ENCODE peak calls at places on chromosome 11, in four cellular contexts. U is fibroblast of lung, G is AG04450, F is psoas muscle. Z is an unnamed sample.

GRCh38 chr11:63999349-64000025 is 13.2 kb downstream of the OTUB1 start:
- DNase-seq in U (peak), G (no peak), F (peak), Z (no peak)

GRCh38 chr11:63609536-63609935 is 4.7 kb downstream of the PLAAT3 start:
- DNase-seq in U (no peak), G (no peak), F (no peak), Z (no peak)

GRCh38 chr11:37504925-37505324 is 906.9 kb upstream of the RAG2 start:
- DNase-seq in U (peak), G (peak), F (no peak), Z (peak)

GRCh38 chr11:18366286-18366685 is 28.1 kb upstream of the LDHA start:
- DNase-seq in U (no peak), G (no peak), F (no peak), Z (no peak)

GRCh38 chr11:37984991-37985390 is 1387.0 kb upstream of the RAG2 start:
- DNase-seq in U (no peak), G (no peak), F (no peak), Z (no peak)

GRCh38 chr11:44014968-44015623 is 32.7 kb upstream of the ACCSL start:
- DNase-seq in U (no peak), G (no peak), F (no peak), Z (no peak)

GRCh38 chr11:113256431-113257227 is 57.8 kb upstream of the TTC12 start:
- DNase-seq in U (no peak), G (no peak), F (no peak), Z (no peak)

GRCh38 chr11:64742940-64743590 is 877 bp downstream of the RASGRP2 start:
- DNase-seq in U (no peak), G (no peak), F (peak), Z (no peak)

GRCh38 chr11:1874406-1875092 is 17.1 kb downstream of the PRR33 start:
- DNase-seq in U (no peak), G (no peak), F (peak), Z (no peak)

GRCh38 chr11:86372586-86372985 is 2.1 kb upstream of the CCDC81 start:
- DNase-seq in U (no peak), G (no peak), F (no peak), Z (no peak)

GRCh38 chr11:1970956-1971355 is 23.8 kb downstream of the MRPL23 start:
- DNase-seq in U (no peak), G (no peak), F (peak), Z (no peak)

GRCh38 chr11:113204280-113204679 is 110.1 kb upstream of the TTC12 start:
- DNase-seq in U (no peak), G (no peak), F (no peak), Z (no peak)

GRCh38 chr11:133520707-133521106 is 11.6 kb downstream of the OPCML start:
- DNase-seq in U (no peak), G (no peak), F (no peak), Z (no peak)

GRCh38 chr11:44275241-44275640 is 34.7 kb downstream of the ALX4 start:
- DNase-seq in U (no peak), G (no peak), F (no peak), Z (no peak)

GRCh38 chr11:29119691-29120328 is 897.0 kb downstream of the KCNA4 start:
- DNase-seq in U (peak), G (peak), F (no peak), Z (peak)

DNA sequence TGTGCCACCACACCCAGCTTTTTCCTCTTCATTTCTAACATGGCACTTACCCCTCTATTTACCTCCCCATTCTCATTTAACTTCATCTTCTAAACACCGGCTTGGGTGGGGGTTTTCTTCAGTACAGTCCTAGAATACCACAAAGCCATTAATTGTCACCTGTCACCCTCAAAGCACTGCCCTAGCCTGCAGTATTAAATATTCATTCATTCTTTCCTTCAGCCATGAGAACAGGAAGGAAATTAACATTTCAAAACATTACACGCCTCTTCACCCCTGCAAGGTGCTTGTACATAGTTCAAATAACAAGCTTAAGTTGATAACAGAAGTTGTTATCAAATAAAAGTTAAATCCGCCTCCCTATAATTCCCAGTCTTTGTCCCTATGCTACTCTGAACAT is 10.7 kb upstream of the VPS37C start:
- DNase-seq in U (no peak), G (no peak), F (no peak), Z (no peak)
- TF ChIP-seq CTCF in U (no peak), G (no peak), F (no peak), Z (no peak)

DNA sequence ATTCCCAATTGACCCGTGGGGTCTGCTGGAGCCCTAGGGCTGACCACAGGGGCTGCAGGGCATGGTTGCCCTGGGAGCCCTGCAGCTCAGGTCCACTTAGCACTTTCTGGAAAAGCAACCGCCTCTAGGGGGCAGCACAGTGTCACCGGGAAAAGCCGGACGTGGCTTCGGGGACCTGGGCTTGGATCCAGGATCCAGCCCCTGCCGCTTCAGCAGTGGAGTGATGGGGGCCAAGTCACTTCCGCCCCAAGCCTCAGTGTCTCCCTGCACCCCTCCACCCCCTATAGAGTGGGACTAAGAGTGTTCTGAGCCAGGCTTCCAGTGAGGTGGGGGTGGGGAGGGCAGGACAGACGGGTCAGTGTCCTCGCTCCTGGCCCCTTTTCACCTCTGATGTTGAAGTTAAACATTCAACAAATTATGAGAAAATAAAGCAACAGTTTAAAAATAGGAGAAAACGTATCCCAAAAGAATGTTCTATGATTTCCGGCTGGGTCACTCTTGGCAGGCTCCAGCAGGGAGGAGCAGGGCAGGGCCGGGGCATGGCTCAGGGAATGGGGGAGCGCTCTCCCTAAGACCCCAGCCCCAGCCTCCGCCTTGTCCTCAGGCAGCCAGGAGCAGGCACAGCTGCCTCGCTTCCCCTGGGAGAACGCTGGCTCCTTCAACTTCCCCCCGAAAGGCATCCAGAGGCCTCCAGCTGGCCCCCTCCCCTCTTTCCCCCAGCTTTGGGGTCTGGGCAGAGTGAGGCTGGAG is 96.5 kb upstream of the FGF3 start:
- DNase-seq in U (peak), G (no peak), F (peak), Z (peak)
- H3K4me3 ChIP-seq in U (no peak), G (peak), F (peak), Z (no peak)

DNA sequence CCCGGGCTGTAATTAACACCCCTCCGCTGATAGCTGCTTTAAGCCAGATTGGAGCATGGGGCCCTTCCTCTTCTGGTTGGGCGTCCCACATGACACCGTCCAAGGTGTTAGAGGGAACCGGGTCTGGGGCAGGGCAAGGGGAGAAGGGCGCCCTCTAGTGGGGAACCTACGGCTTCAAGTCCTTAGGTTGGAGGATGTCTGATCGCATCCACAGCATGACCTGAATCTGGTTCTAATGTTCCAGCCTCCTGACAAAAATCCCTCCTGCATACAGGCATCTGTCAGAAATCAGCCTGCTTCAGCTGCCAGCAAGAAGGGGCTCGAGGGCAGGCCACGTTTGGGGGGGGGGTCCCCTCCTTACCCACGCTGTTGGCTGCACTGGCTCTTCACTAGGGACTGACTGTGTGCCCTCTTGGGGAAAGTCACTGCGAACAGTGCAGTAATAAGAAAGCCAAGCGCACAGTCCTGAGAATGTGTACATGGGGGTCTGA is 94.2 kb upstream of the TBCEL start:
- DNase-seq in U (peak), G (no peak), F (no peak), Z (peak)
- TF ChIP-seq CTCF in U (peak), G (peak), F (peak), Z (peak)

GRCh38 chr11:73177380-73178091 is 35.4 kb upstream of the FCHSD2 start:
- DNase-seq in U (no peak), G (no peak), F (peak), Z (no peak)

GRCh38 chr11:73178681-73179080 is 36.6 kb upstream of the FCHSD2 start:
- DNase-seq in U (no peak), G (no peak), F (peak), Z (no peak)

GRCh38 chr11:73176145-73176891 is 34.2 kb upstream of the FCHSD2 start:
- DNase-seq in U (no peak), G (no peak), F (peak), Z (no peak)

GRCh38 chr11:73176892-73177155 is 34.7 kb upstream of the FCHSD2 start:
- DNase-seq in U (no peak), G (no peak), F (no peak), Z (no peak)

DNA sequence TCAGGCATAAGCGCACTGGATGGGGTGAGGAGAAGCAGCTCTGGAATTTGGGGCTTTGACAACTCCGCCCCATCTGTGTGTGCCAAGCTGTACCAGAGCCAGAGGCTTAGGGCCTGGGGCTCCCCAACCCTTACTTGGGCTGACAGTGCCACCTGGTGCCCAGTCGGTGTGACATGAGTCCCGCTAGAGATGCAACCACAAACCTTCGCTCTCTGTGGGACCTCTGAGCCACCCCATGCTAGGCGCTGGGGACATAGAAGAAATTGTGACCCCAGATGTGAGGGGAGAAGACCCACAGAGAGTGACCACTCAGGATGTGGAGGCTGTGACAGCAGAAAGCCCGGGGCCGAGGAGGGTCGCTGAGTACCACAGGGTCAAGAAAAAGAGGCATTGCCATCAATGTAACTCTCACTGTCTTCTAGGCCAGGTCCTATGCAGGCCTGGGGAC is 36.0 kb upstream of the FCHSD2 start:
- DNase-seq in U (peak), G (peak), F (peak), Z (peak)
- H3K4me3 ChIP-seq in U (no peak), G (no peak), F (no peak), Z (no peak)

DNA sequence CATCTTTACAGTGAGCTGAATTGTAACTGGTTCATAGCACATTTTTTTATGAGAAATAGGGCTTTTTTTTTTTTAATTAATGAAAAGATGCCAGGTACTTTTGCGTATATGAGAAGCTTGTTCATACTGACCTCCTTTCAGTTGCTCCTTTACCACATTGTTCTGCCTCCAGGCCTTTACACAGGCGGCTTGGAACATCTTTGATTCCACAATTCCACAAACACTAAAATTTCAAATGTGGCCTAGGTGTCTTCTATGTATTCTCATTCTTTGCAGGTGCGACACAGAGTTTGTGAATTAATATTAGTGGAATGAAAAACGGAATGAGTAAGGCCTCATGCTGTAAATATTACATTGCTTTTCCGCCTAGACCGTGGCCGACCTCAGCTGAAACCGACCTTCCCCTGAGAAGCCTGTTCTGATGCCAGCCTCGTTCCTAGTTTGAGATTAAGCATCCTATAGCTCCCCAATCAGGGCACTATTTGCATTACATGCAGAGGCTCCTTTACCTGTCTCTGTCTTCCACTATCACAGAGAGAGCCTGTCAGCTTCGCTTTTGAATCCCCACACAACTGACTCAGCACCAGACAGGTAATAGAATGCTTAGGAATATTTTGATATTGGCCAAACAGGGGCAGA is 125.8 kb downstream of the LDLRAD3 start:
- DNase-seq in U (no peak), G (no peak), F (no peak), Z (no peak)
- TF ChIP-seq CTCF in U (no peak), G (no peak), F (peak), Z (no peak)

GRCh38 chr11:119228535-119229302 is 22.6 kb downstream of the CBL start:
- DNase-seq in U (no peak), G (no peak), F (no peak), Z (no peak)
- H3K4me3 ChIP-seq in U (no peak), G (no peak), F (no peak), Z (no peak)

GRCh38 chr11:87878373-87878779 is 296.9 kb downstream of the RAB38 start:
- DNase-seq in U (peak), G (peak), F (no peak), Z (peak)
- TF ChIP-seq CTCF in U (peak), G (peak), F (no peak), Z (peak)

Z was measured in HFF-Myc.